ENCODE peak calls at places on chromosomes 1 and 21, in ten cellular contexts. E is type B pancreatic cell; K is hepatocyte; D is prostate gland; X is uterus; I is retinal pigment epithelial cell; N is foreskin fibroblast; Y is CD4-positive, alpha-beta T cell; U is fibroblast of lung; B is omental fat pad. G is an unnamed sample.
A peak's percentile ranks its signal among the peaks of the same experiment; 100 is the strongest.

GRCh38 chr1:81391100-81391828 is 409.5 kb upstream of the ADGRL2 start:
- DNase-seq in K (peak; percentile 40), I (no peak), D (no peak), U (peak; percentile 76), N (no peak), E (no peak), Y (no peak), X (no peak), B (no peak), G (no peak)

GRCh38 chr1:169117599-169117998 is 11.1 kb downstream of the ATP1B1 start:
- DNase-seq in I (no peak), D (no peak), B (no peak), N (no peak), X (no peak), U (no peak), E (no peak), K (no peak), Y (no peak), G (no peak)

GRCh38 chr1:8567146-8567545 is 249.2 kb downstream of the SLC45A1 start:
- DNase-seq in K (no peak), E (no peak), I (no peak), N (no peak), Y (no peak), D (no peak), X (no peak), B (no peak), U (peak; percentile 65), G (no peak)

GRCh38 chr1:221087919-221088318 is 208.7 kb downstream of the HLX start:
- DNase-seq in I (no peak), E (no peak), N (no peak), B (no peak), X (no peak), D (no peak), K (no peak), U (peak; percentile 60), Y (no peak), G (no peak)

GRCh38 chr1:220893701-220894024 is 14.4 kb downstream of the HLX start:
- DNase-seq in D (no peak), K (no peak), Y (no peak), N (no peak), B (no peak), X (no peak), U (no peak), E (no peak), I (no peak), G (no peak)

GRCh38 chr21:35138665-35139381 is 89.7 kb upstream of the RUNX1 start:
- DNase-seq in B (no peak), K (peak; percentile 17), N (peak; percentile 50), X (no peak), Y (peak; percentile 26), U (peak; percentile 31), D (no peak), I (peak; percentile 94), E (no peak), G (peak; percentile 42)

GRCh38 chr1:151993734-151994496 is at the start of gene S100A10:
- DNase-seq in E (peak; percentile 80), U (peak; percentile 76), Y (peak; percentile 73), K (peak; percentile 93), B (no peak), I (no peak), N (peak; percentile 82), D (peak; percentile 70), X (peak; percentile 77), G (peak; percentile 59)

GRCh38 chr1:59061876-59062275 is 235.0 kb upstream of the FGGY start:
- DNase-seq in B (no peak), Y (no peak), N (peak; percentile 83), E (no peak), D (peak; percentile 59), K (peak; percentile 72), I (no peak), U (peak; percentile 97), X (peak; percentile 80), G (no peak)

GRCh38 chr1:241841661-241842060 is 6.3 kb upstream of the EXO1 start:
- DNase-seq in D (no peak), Y (no peak), N (no peak), U (no peak), I (no peak), X (no peak), B (no peak), K (no peak), E (no peak), G (no peak)

GRCh38 chr1:62237361-62237760 is 42.7 kb downstream of the L1TD1 start:
- DNase-seq in U (no peak), I (no peak), K (no peak), X (no peak), E (no peak), B (no peak), Y (no peak), D (no peak), N (no peak), G (no peak)

GRCh38 chr1:155678027-155678426 is 10.5 kb downstream of the YY1AP1 start:
- DNase-seq in D (no peak), B (no peak), I (no peak), X (no peak), K (no peak), Y (no peak), N (no peak), U (no peak), E (no peak), G (no peak)

GRCh38 chr1:92481598-92482403 is 4.9 kb downstream of the GFI1 start:
- DNase-seq in E (no peak), I (no peak), U (peak; percentile 36), X (no peak), K (peak; percentile 13), B (no peak), D (no peak), Y (no peak), N (no peak), G (peak; percentile 65)

GRCh38 chr1:236522937-236523703 is 662 bp upstream of the LGALS8 start:
- DNase-seq in I (no peak), E (no peak), N (no peak), D (peak; percentile 58), X (peak; percentile 33), K (peak; percentile 60), Y (no peak), U (no peak), B (no peak), G (no peak)

GRCh38 chr1:243621973-243622372 is 228.1 kb downstream of the AKT3 start:
- DNase-seq in I (no peak), Y (no peak), X (no peak), D (no peak), K (no peak), U (no peak), B (no peak), E (no peak), N (no peak), G (no peak)

GRCh38 chr1:43292151-43292550 is 6.8 kb upstream of the C1orf210 start:
- DNase-seq in U (no peak), K (no peak), E (no peak), Y (no peak), I (no peak), N (no peak), D (no peak), B (no peak), X (no peak), G (no peak)

GRCh38 chr1:42963378-42964005 is 4.8 kb upstream of the SLC2A1 start:
- DNase-seq in X (no peak), D (no peak), K (no peak), U (peak; percentile 87), Y (no peak), E (no peak), B (no peak), N (peak; percentile 70), I (peak; percentile 73), G (no peak)

GRCh38 chr1:230861489-230861888 is 6.8 kb downstream of the C1orf198 start:
- DNase-seq in Y (no peak), X (no peak), K (no peak), B (no peak), N (no peak), D (no peak), I (no peak), E (no peak), U (no peak), G (no peak)
- TF ChIP-seq CTCF in Y (no peak), X (no peak), K (no peak), B (no peak), N (no peak), D (no peak), I (peak; percentile 29), E (peak; percentile 30), U (no peak), G (no peak)

GRCh38 chr1:50077273-50077672 is 31.4 kb upstream of the ELAVL4 start:
- DNase-seq in N (no peak), E (no peak), U (no peak), Y (no peak), I (no peak), X (no peak), K (no peak), D (no peak), B (no peak), G (no peak)

GRCh38 chr1:50084389-50084788 is 24.3 kb upstream of the ELAVL4 start:
- DNase-seq in D (no peak), X (no peak), K (no peak), Y (no peak), N (no peak), B (no peak), I (no peak), U (no peak), E (no peak), G (no peak)

GRCh38 chr1:50080904-50081586 is 27.7 kb upstream of the ELAVL4 start:
- DNase-seq in B (no peak), I (no peak), U (no peak), N (no peak), D (no peak), Y (no peak), E (no peak), K (no peak), X (no peak), G (peak; percentile 9)
- TF ChIP-seq CTCF in B (no peak), I (peak; percentile 67), U (no peak), N (no peak), D (peak; percentile 22), Y (no peak), E (no peak), K (no peak), X (no peak), G (no peak)

DNA sequence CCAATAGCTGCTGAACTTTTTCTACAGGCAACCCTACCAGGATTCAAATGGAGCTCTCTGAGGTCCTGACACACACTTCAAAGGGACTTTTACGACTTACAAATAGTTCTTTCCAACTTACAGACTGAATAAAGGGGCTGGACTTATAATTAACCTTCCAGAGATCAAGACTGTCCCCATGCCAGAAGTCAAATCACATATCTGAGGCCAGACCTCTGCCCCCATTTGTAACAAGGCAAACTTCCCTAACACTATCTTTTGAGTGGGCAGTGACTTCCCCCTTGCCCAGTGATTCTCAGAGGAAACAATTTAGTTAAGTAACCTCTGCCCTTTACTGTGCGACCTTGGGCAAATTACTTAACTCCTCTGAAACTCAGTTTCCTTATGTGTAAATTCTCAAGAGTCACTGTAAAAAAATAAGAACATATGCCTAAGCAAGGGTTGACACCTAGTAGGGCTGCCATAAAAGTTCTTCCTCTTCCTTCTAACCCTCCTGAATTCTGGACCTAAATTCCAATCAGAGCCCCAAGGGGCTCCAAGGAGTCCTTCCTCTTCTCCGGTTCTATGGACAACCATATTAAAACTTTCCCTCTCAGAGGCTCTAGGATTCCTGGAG is 1.3 kb downstream of the WASF2 start:
- DNase-seq in I (no peak), Y (no peak), U (peak; percentile 23), N (no peak), E (no peak), B (no peak), K (peak; percentile 38), D (no peak), X (no peak), G (no peak)
- TF ChIP-seq CTCF in I (no peak), Y (no peak), U (no peak), N (no peak), E (no peak), B (no peak), K (no peak), D (no peak), X (no peak), G (no peak)

GRCh38 chr1:10788592-10789006 is 7.8 kb downstream of the CASZ1 start:
- DNase-seq in E (no peak), I (no peak), D (peak; percentile 36), X (no peak), Y (no peak), B (no peak), U (no peak), K (peak; percentile 32), N (no peak), G (no peak)
- TF ChIP-seq CTCF in E (peak; percentile 64), I (peak; percentile 34), D (peak; percentile 62), X (peak; percentile 41), Y (no peak), B (no peak), U (no peak), K (peak; percentile 15), N (peak; percentile 7), G (no peak)

G was measured in GM20000.